ENCODE peak calls at places on chromosomes 2 and 18, in four cellular contexts. X is right atrium auricular region; O is pancreas; U is CD8-positive, alpha-beta T cell. J is an unnamed sample.

GRCh38 chr2:225584821-225585220 is 185.3 kb downstream of the NYAP2 start:
- DNase-seq in X (no peak), O (no peak), U (no peak), J (no peak)

GRCh38 chr2:35973132-35973736 is 382.3 kb upstream of the CRIM1 start:
- DNase-seq in X (no peak), O (no peak), U (no peak), J (peak; percentile 46)

GRCh38 chr2:68411397-68412126 is 46.5 kb downstream of the PLEK start:
- DNase-seq in X (no peak), O (no peak), U (no peak), J (no peak)

GRCh38 chr2:28286678-28287077 is 106.0 kb upstream of the FOSL2 start:
- DNase-seq in X (no peak), O (no peak), U (no peak), J (no peak)

GRCh38 chr2:69196327-69197117 is 183.5 kb downstream of the ANTXR1 start:
- DNase-seq in X (no peak), O (no peak), U (no peak), J (no peak)

GRCh38 chr2:26020214-26020613 is 13.7 kb upstream of the RAB10 start:
- DNase-seq in X (no peak), O (no peak), U (no peak), J (no peak)

GRCh38 chr18:76821875-76822509 is 365 bp upstream of the ZNF236 start:
- DNase-seq in X (peak; percentile 67), O (peak; percentile 63), U (peak; percentile 68), J (peak; percentile 79)

GRCh38 chr18:9743200-9744016 is 35.3 kb downstream of the RAB31 start:
- DNase-seq in X (no peak), O (no peak), U (no peak), J (no peak)

GRCh38 chr18:23462876-23463275 is 9.8 kb downstream of the RIOK3 start:
- DNase-seq in X (no peak), O (no peak), U (no peak), J (no peak)

GRCh38 chr2:208363485-208363884 is 43.1 kb upstream of the PTH2R start:
- DNase-seq in X (no peak), O (no peak), U (no peak), J (no peak)

GRCh38 chr2:153311432-153311831 is 167.1 kb downstream of the RPRM start:
- DNase-seq in X (no peak), O (no peak), U (no peak), J (no peak)

GRCh38 chr2:119609337-119609736 is 65.1 kb downstream of the CFAP221 start:
- DNase-seq in X (no peak), O (no peak), U (no peak), J (no peak)

DNA sequence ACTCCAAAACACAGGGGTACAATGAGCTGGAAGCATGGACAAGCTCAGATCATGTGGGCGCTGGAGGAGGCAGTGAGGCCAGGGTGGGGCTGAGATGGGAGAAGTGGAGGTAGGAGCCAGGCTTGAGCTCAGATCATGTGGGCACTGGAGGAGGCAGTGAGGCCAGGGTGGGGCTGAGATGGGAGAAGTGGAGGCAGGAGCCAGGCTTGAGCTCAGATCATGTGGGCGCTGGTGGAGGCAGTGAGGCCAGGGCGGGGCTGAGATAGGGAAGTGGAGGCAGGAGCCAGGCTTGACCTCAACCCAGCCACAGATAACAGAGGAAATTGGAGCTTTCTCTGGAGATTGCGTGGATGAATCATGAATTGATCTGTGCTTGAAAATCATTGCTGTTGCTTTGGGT is 48.3 kb upstream of the TMEM18 start:
- DNase-seq in X (no peak), O (no peak), U (no peak), J (no peak)
- H3K4me1 ChIP-seq in X (no peaks in the 10 kb centered on the region), O (no peaks in the 10 kb centered on the region), U (no peaks in the 10 kb centered on the region), J (no peaks in the 10 kb centered on the region)

GRCh38 chr2:27264253-27264752 is 1.5 kb upstream of the SLC30A3 start:
- DNase-seq in X (no peak), O (no peak), U (no peak), J (no peak)
- H3K4me3 ChIP-seq in X (peak overlapping the region; percentile 52), O (no peak overlapping the region), U (peak overlapping the region; percentile 55), J (no peak overlapping the region)

GRCh38 chr2:199466704-199467461 is 9.1 kb upstream of the SATB2 start:
- DNase-seq in X (no peak), O (no peak), U (no peak), J (no peak)

GRCh38 chr2:199469514-199470360 is 12.0 kb upstream of the SATB2 start:
- DNase-seq in X (no peak), O (no peak), U (no peak), J (no peak)

GRCh38 chr2:199467462-199467822 is 9.7 kb upstream of the SATB2 start:
- DNase-seq in X (no peak), O (no peak), U (no peak), J (no peak)

GRCh38 chr2:199470361-199470671 is 12.6 kb upstream of the SATB2 start:
- DNase-seq in X (no peak), O (no peak), U (no peak), J (peak; percentile 30)

GRCh38 chr2:199468561-199469513 is 11.1 kb upstream of the SATB2 start:
- DNase-seq in X (no peak), O (no peak), U (no peak), J (peak; percentile 86)
- TF ChIP-seq CTCF in X (no peak), O (no peak), U (no peak), J (no peak)

GRCh38 chr2:215567504-215567903 is 131.6 kb upstream of the FN1 start:
- DNase-seq in X (no peak), O (no peak), U (no peak), J (no peak)

GRCh38 chr2:215571693-215572092 is 135.8 kb upstream of the FN1 start:
- DNase-seq in X (no peak), O (no peak), U (no peak), J (no peak)

GRCh38 chr2:215565897-215566296 is 130.0 kb upstream of the FN1 start:
- DNase-seq in X (no peak), O (no peak), U (no peak), J (no peak)
- H3K4me1 ChIP-seq in X (no peaks in the 10 kb centered on the region), O (no peaks in the 10 kb centered on the region), U (no peaks in the 10 kb centered on the region), J (no peaks in the 10 kb centered on the region)

J was measured in mucosa of descending colon.